ENCODE peak calls at places on chromosome 1, in six cellular contexts. I, N, B, M, J and X are unnamed samples. For H3K9me3, the result is how much of the 10 kb centered on the place peaks cover.

GRCh38 chr1:160748182-160748876 is 9.3 kb downstream of the SLAMF7 start:
- DNase-seq in I (no peak), N (no peak), B (no peak), M (peak), J (no peak), X (no peak)

GRCh38 chr1:31633117-31633516 is 11.6 kb downstream of the PEF1 start:
- DNase-seq in I (no peak), N (peak), B (no peak), M (peak), J (peak), X (no peak)

GRCh38 chr1:58539553-58539952 is 7.0 kb downstream of the OMA1 start:
- DNase-seq in I (no peak), N (no peak), B (no peak), M (no peak), J (no peak), X (no peak)

GRCh38 chr1:53737648-53738204 is 1.2 kb downstream of the GLIS1 start:
- DNase-seq in I (no peak), N (no peak), B (no peak), M (no peak), J (peak), X (peak)

GRCh38 chr1:52055066-52055853 is at the start of gene TXNDC12:
- DNase-seq in I (peak), N (peak), B (peak), M (peak), J (peak), X (peak)

GRCh38 chr1:121458291-121459048 is 273.7 kb downstream of the SRGAP2C start:
- DNase-seq in I (no peak), N (no peak), B (peak), M (no peak), J (no peak), X (no peak)

GRCh38 chr1:183417691-183418491 is at the start of gene NMNAT2:
- DNase-seq in I (no peak), N (no peak), B (no peak), M (no peak), J (peak), X (peak)

GRCh38 chr1:37824001-37824400 is 16.0 kb upstream of the YRDC start:
- DNase-seq in I (no peak), N (no peak), B (no peak), M (no peak), J (no peak), X (no peak)

GRCh38 chr1:13662498-13662897 is 37.5 kb upstream of the PRDM2 start:
- DNase-seq in I (no peak), N (no peak), B (no peak), M (no peak), J (no peak), X (no peak)

GRCh38 chr1:165815725-165816124 is 11.7 kb upstream of the UCK2 start:
- DNase-seq in I (no peak), N (no peak), B (no peak), M (peak), J (no peak), X (no peak)

GRCh38 chr1:43552059-43552742 is 21.5 kb downstream of the PTPRF start:
- DNase-seq in I (no peak), N (no peak), B (no peak), M (no peak), J (no peak), X (no peak)

GRCh38 chr1:43551396-43551888 is 20.8 kb downstream of the PTPRF start:
- DNase-seq in I (no peak), N (no peak), B (no peak), M (no peak), J (no peak), X (no peak)

GRCh38 chr1:43556772-43557171 is 26.1 kb downstream of the PTPRF start:
- DNase-seq in I (no peak), N (no peak), B (no peak), M (no peak), J (no peak), X (no peak)

GRCh38 chr1:43552813-43553212 is 22.1 kb downstream of the PTPRF start:
- DNase-seq in I (no peak), N (no peak), B (no peak), M (no peak), J (no peak), X (no peak)

GRCh38 chr1:43554444-43554992 is 23.8 kb downstream of the PTPRF start:
- DNase-seq in I (peak), N (peak), B (no peak), M (peak), J (no peak), X (peak)
- TF ChIP-seq JUND in I (no peak), N (no peak), B (no peak), M (peak), J (no peak), X (no peak)

GRCh38 chr1:184471686-184472085 is 84.9 kb downstream of the C1orf21 start:
- DNase-seq in I (no peak), N (no peak), B (no peak), M (no peak), J (no peak), X (no peak)
- H3K9me3 ChIP-seq in I (under half), N (under half), B (under half), M (under half), J (under half), X (under half)

DNA sequence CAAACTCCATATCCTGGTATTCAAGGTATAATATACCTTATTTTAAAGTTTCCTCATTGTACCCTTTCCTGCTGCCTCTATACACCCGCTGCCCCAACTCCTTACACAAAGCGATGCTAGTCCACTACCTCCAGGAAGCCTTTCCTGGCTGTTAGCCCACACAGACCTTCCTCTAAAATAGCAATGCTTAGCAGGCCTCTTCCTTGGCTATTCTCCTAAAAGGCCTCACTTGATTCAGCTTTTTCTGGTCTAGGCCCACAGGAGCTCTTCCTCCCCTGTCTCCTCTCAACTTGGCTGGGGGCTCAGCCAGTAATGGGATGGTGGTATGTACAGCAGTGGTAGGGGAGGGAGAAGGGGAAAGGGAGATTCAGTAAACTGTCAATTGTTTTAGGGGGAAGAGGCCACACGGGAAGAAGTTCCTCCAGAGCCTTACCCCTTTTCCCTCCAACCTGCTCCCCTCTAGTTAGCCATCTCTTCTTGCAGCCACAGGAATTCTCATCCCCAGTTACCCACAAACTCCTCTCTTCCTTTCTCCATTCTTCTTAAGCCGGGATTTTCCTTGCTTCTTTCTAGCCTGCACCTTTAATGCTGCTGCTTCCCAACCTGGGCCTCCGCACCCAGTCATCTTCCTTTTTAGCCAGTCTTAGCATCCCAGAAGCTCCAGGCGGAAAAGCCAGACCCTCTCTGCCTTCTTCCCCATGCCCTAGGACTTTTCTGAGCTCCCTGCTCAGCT is 2.6 kb downstream of the LRRC41 start:
- DNase-seq in I (no peak), N (no peak), B (no peak), M (no peak), J (no peak), X (no peak)
- TF ChIP-seq JUND in I (no peak), N (no peak), B (no peak), M (no peak), J (no peak), X (no peak)

DNA sequence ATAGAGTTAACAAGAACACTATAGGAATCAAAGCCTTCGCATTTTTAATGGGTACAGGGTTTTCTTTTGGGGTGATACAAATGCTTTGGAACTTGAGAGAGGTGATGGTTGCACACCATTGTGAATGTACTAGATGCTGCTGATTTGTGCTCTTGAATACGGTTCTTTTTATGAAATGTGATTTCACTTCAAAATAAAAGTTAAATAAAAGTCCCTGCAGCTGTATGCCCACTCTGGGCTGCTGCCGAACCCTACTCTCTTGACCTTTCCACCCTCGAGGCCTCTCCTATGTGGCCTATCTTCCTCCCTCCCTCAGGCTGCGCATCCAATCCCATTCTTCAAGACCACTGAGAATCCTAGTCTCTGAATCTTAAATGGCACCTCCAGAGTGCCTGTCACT is 168.5 kb upstream of the AJAP1 start:
- DNase-seq in I (no peak), N (no peak), B (no peak), M (no peak), J (no peak), X (no peak)
- H3K9me3 ChIP-seq in I (under half), N (under half), B (under half), M (under half), J (half or more), X (under half)